ENCODE peak calls at places on chromosomes 5 and 9, in six cellular contexts. E, V, T, O, W and M are unnamed samples.

GRCh38 chr9:76215066-76215465 is 179.2 kb downstream of the RFK start:
- DNase-seq in E (peak; percentile 72), V (no peak), T (no peak), O (peak; percentile 82), W (no peak), M (no peak)

GRCh38 chr5:172005708-172006377 is 595 bp downstream of the FBXW11 start:
- DNase-seq in E (peak; percentile 25), V (peak; percentile 46), T (no peak), O (no peak), W (peak; percentile 26), M (peak; percentile 71)

GRCh38 chr5:179266291-179267070 is 78.8 kb downstream of the ADAMTS2 start:
- DNase-seq in E (peak; percentile 47), V (no peak), T (no peak), O (no peak), W (no peak), M (peak; percentile 36)

GRCh38 chr9:79431019-79431679 is 140.6 kb upstream of the TLE4 start:
- DNase-seq in E (no peak), V (no peak), T (no peak), O (no peak), W (no peak), M (no peak)

GRCh38 chr5:169054506-169054905 is 246.4 kb downstream of the SLIT3 start:
- DNase-seq in E (no peak), V (no peak), T (no peak), O (no peak), W (no peak), M (no peak)

GRCh38 chr9:37747271-37747753 is 6.3 kb upstream of the TRMT10B start:
- DNase-seq in E (peak; percentile 67), V (peak; percentile 65), T (no peak), O (peak; percentile 10), W (no peak), M (no peak)

GRCh38 chr9:99235874-99236627 is 14.0 kb downstream of the SEC61B start:
- DNase-seq in E (no peak), V (no peak), T (no peak), O (no peak), W (no peak), M (no peak)

GRCh38 chr9:121735065-121735791 is 83.8 kb downstream of the DAB2IP start:
- DNase-seq in E (peak; percentile 68), V (peak; percentile 40), T (no peak), O (peak; percentile 41), W (no peak), M (no peak)

GRCh38 chr5:53381-54174 is 38.4 kb upstream of the PLEKHG4B start:
- DNase-seq in E (peak; percentile 6), V (peak; percentile 86), T (peak; percentile 91), O (no peak), W (no peak), M (peak; percentile 78)

DNA sequence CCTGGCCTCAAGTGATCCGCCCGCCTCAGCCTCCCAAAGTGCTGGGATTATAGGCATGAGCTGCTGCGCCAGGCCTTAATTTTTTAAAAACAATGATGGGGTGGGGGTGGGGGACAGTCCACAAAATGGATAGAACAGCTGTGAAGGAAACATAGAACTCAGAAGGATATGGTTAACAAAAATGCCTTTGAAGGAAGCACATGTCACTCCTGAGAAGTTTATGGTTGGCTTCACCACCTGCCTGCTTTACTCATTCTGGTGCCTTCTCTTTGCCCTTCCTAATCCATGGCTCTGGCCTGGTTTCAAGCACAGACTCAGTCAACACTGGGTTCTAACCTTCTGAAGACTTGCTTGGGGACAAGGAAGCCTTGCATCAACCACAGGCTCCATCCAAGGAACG is 10.3 kb downstream of the BAG1 start:
- DNase-seq in E (no peak), V (no peak), T (no peak), O (no peak), W (no peak), M (no peak)
- TF ChIP-seq CTCF in E (no peak), V (no peak), T (no peak), O (no peak), W (no peak), M (no peak)

DNA sequence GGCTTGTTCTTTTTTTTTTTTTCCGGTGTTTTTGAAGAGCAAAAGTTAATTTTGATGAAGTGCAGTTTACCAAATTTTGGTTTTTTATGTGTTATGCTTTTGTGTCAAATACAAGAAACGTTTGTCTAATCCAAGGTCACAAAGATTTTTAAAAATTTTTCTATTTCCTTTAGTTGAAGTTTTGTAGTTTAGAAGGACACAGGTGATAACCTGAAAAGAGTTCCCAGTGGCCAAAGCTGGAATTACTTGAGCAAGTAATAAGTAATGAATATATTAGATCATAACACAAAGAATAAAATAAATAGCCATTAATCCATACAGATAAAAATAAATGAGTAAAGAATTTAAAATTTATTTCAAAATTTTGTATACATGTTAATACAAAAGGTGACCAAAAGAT is 71.5 kb downstream of the FCHO2 start:
- DNase-seq in E (no peak), V (no peak), T (no peak), O (no peak), W (no peak), M (no peak)
- TF ChIP-seq CTCF in E (peak; percentile 22), V (no peak), T (no peak), O (no peak), W (no peak), M (peak; percentile 68)

GRCh38 chr9:80500300-80500699 is 928.5 kb downstream of the TLE4 start:
- DNase-seq in E (no peak), V (no peak), T (no peak), O (no peak), W (no peak), M (no peak)
- TF ChIP-seq CTCF in E (no peak), V (no peak), T (no peak), O (no peak), W (no peak), M (peak; percentile 48)

DNA sequence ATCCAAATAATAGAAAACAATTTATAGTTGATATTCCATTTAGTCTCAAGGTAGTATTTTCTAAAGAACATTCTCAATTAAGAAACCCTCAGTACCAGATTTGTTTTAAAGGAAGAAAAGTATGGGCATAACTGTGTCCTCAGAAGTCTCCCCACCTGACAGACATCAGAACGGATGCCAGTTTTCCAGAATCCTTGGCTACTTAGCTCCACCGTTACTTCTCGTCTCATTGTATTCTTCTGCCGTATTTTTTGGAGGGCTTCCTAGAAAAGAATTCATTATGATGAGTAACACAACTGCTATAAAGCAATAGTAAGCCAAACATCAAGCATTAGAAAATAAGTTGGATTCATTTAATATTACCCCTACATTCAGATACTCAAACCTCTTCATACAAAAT is 67.8 kb downstream of the DROSHA start:
- DNase-seq in E (no peak), V (no peak), T (no peak), O (no peak), W (no peak), M (no peak)
- TF ChIP-seq CTCF in E (no peak), V (no peak), T (no peak), O (no peak), W (no peak), M (no peak)

DNA sequence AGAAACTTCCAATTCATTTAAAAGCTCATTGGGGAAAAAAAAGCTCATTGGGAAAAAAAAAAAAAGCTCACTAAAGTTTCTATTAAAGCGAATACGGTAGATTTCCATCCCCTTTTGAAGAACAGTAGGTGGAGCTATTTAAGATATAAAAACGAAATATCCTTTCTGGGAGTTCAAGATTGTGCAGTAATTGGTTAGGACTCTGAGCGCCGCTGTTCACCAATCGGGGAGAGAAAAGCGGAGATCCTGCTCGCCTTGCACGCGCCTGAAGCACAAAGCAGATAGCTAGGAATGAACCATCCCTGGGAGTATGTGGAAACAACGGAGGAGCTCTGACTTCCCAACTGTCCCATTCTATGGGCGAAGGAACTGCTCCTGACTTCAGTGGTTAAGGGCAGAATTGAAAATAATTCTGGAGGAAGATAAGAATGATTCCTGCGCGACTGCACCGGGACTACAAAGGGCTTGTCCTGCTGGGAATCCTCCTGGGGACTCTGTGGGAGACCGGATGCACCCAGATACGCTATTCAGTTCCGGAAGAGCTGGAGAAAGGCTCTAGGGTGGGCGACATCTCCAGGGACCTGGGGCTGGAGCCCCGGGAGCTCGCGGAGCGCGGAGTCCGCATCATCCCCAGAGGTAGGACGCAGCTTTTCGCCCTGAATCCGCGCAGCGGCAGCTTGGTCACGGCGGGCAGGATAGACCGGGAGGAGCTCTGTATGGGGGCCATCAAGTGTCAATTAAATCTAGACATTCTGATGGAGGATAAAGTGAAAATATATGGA is at the start of gene PCDHGA12:
- DNase-seq in E (peak; percentile 92), V (no peak), T (peak; percentile 63), O (no peak), W (peak; percentile 59), M (no peak)
- TF ChIP-seq CTCF in E (peak; percentile 75), V (no peak), T (peak; percentile 14), O (peak; percentile 59), W (peak; percentile 73), M (no peak)